ENCODE peak calls at places on chromosomes 6 and 20, in ten cellular contexts. R is SK-N-SH, U is PC-3, V is IMR-90, X is WTC11, S is A549, P is cardiac muscle cell, B is mucosa of descending colon, Z is astrocyte of the spinal cord, Q is ascending aorta. L is an unnamed sample.

GRCh38 chr20:45998761-45999160 is 9.9 kb upstream of the MMP9 start:
- DNase-seq in R (no peak), U (no peak), V (no peak), X (no peak), S (no peak), P (no peak), B (no peak), Z (no peak), Q (no peak), L (no peak)

GRCh38 chr6:9404351-9405146 is 969.2 kb upstream of the SLC35B3 start:
- DNase-seq in R (no peak), U (peak), V (no peak), X (no peak), S (no peak), P (no peak), B (no peak), Z (peak), Q (no peak), L (no peak)

GRCh38 chr6:141946502-141946901 is 186.2 kb upstream of the GJE1 start:
- DNase-seq in R (no peak), U (no peak), V (no peak), X (no peak), S (no peak), P (no peak), B (no peak), Z (no peak), Q (no peak), L (no peak)

GRCh38 chr20:44548171-44548678 is 26.4 kb upstream of the SERINC3 start:
- DNase-seq in R (no peak), U (peak), V (no peak), X (no peak), S (no peak), P (no peak), B (no peak), Z (no peak), Q (no peak), L (no peak)

GRCh38 chr20:45343867-45344721 is 4.1 kb downstream of the SDC4 start:
- DNase-seq in R (no peak), U (peak), V (peak), X (no peak), S (peak), P (peak), B (peak), Z (peak), Q (peak), L (peak)

GRCh38 chr6:144266091-144266649 is 19.0 kb upstream of the UTRN start:
- DNase-seq in R (no peak), U (peak), V (peak), X (peak), S (peak), P (peak), B (peak), Z (peak), Q (peak), L (no peak)

GRCh38 chr6:64807785-64808184 is 899.2 kb downstream of the EYS start:
- DNase-seq in R (no peak), U (no peak), V (no peak), X (no peak), S (no peak), P (no peak), B (no peak), Z (no peak), Q (no peak), L (no peak)

GRCh38 chr6:122696853-122697252 is 82.7 kb upstream of the FABP7 start:
- DNase-seq in R (no peak), U (peak), V (peak), X (no peak), S (peak), P (no peak), B (no peak), Z (peak), Q (no peak), L (no peak)

GRCh38 chr6:117616971-117617765 is 14.9 kb upstream of the GOPC start:
- DNase-seq in R (no peak), U (no peak), V (no peak), X (no peak), S (no peak), P (no peak), B (no peak), Z (no peak), Q (no peak), L (no peak)

GRCh38 chr6:21898107-21898796 is 304.7 kb downstream of the SOX4 start:
- DNase-seq in R (no peak), U (peak), V (peak), X (no peak), S (no peak), P (no peak), B (no peak), Z (peak), Q (no peak), L (peak)

GRCh38 chr6:30101423-30101938 is 11.4 kb downstream of the TRIM31 start:
- DNase-seq in R (peak), U (no peak), V (no peak), X (no peak), S (no peak), P (no peak), B (peak), Z (no peak), Q (no peak), L (no peak)

GRCh38 chr20:43529457-43530153 is 22.1 kb downstream of the L3MBTL1 start:
- DNase-seq in R (no peak), U (no peak), V (no peak), X (no peak), S (no peak), P (no peak), B (no peak), Z (no peak), Q (no peak), L (no peak)

GRCh38 chr6:169046483-169047192 is 207.0 kb downstream of the THBS2 start:
- DNase-seq in R (no peak), U (peak), V (peak), X (no peak), S (no peak), P (no peak), B (no peak), Z (peak), Q (peak), L (peak)

GRCh38 chr6:128882991-128883571 is at the start of gene LAMA2:
- DNase-seq in R (peak), U (no peak), V (peak), X (peak), S (no peak), P (peak), B (peak), Z (peak), Q (peak), L (peak)

GRCh38 chr20:1121439-1121838 is 3.0 kb downstream of the PSMF1 start:
- DNase-seq in R (no peak), U (no peak), V (no peak), X (no peak), S (no peak), P (no peak), B (no peak), Z (no peak), Q (no peak), L (no peak)

GRCh38 chr6:112037783-112038216 is 16.1 kb upstream of the CCN6 start:
- DNase-seq in R (no peak), U (peak), V (peak), X (no peak), S (peak), P (no peak), B (no peak), Z (peak), Q (peak), L (peak)

GRCh38 chr20:49823152-49823847 is 10.7 kb downstream of the SLC9A8 start:
- DNase-seq in R (no peak), U (no peak), V (no peak), X (no peak), S (no peak), P (no peak), B (peak), Z (no peak), Q (no peak), L (no peak)

GRCh38 chr6:158649289-158650143 is at the start of gene SYTL3:
- DNase-seq in R (no peak), U (no peak), V (peak), X (no peak), S (no peak), P (no peak), B (peak), Z (peak), Q (peak), L (peak)

GRCh38 chr6:116572162-116572561 is 858 bp downstream of the RWDD1 start:
- DNase-seq in R (peak), U (no peak), V (peak), X (no peak), S (no peak), P (peak), B (peak), Z (peak), Q (no peak), L (peak)

GRCh38 chr20:17417221-17417620 is 114.0 kb downstream of the BFSP1 start:
- DNase-seq in R (no peak), U (no peak), V (no peak), X (no peak), S (no peak), P (no peak), B (no peak), Z (no peak), Q (no peak), L (no peak)

GRCh38 chr6:8006208-8006607 is 58.0 kb downstream of the BLOC1S5 start:
- DNase-seq in R (peak), U (peak), V (peak), X (no peak), S (peak), P (peak), B (peak), Z (peak), Q (no peak), L (peak)

GRCh38 chr6:18352001-18352400 is 35.1 kb upstream of the RNF144B start:
- DNase-seq in R (no peak), U (no peak), V (peak), X (no peak), S (no peak), P (no peak), B (no peak), Z (no peak), Q (no peak), L (no peak)

GRCh38 chr20:48184229-48184628 is 398.9 kb upstream of the SULF2 start:
- DNase-seq in R (no peak), U (no peak), V (no peak), X (no peak), S (no peak), P (no peak), B (no peak), Z (no peak), Q (no peak), L (no peak)

GRCh38 chr20:41100001-41100480 is 37.3 kb upstream of the PLCG1 start:
- DNase-seq in R (no peak), U (no peak), V (peak), X (no peak), S (no peak), P (no peak), B (no peak), Z (no peak), Q (no peak), L (no peak)

GRCh38 chr6:56951049-56951816 is 3.7 kb upstream of the BEND6 start:
- DNase-seq in R (no peak), U (no peak), V (no peak), X (no peak), S (no peak), P (no peak), B (no peak), Z (no peak), Q (no peak), L (no peak)

GRCh38 chr20:10622657-10623418 is 51.0 kb downstream of the JAG1 start:
- DNase-seq in R (no peak), U (no peak), V (peak), X (no peak), S (no peak), P (no peak), B (no peak), Z (peak), Q (peak), L (peak)

GRCh38 chr6:170222498-170223471 is 68.1 kb downstream of the DLL1 start:
- DNase-seq in R (peak), U (peak), V (no peak), X (no peak), S (no peak), P (no peak), B (peak), Z (peak), Q (peak), L (no peak)

GRCh38 chr6:44667226-44667625 is 279.7 kb downstream of the CDC5L start:
- DNase-seq in R (no peak), U (peak), V (peak), X (peak), S (no peak), P (no peak), B (no peak), Z (peak), Q (no peak), L (peak)

GRCh38 chr6:24064106-24064505 is 61.9 kb upstream of the NRSN1 start:
- DNase-seq in R (peak), U (peak), V (no peak), X (peak), S (peak), P (peak), B (peak), Z (no peak), Q (no peak), L (no peak)
- TF ChIP-seq CTCF in R (no peak), U (peak), V (no peak), X (peak), S (peak), P (no peak), B (no peak), Z (peak), Q (peak), L (no peak)

DNA sequence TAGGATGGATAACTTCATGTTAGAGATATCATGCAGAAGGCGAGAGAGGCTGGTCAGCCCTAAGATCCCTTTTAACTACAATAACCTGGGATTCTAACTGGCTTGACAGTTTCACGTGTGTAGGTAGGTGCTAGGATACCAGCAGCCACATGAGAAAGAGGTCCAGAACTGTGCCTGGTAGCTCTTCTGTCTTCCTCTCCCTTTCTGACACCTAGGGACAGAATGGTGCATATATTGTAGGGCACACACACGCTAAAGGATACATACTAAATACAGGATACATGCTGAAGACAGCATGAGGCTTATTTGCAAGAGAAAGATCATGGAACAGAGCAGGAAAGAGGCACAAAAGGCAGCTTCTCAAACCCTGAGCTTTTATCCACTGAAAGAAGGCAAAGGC is 3.4 kb downstream of the SLC22A23 start:
- DNase-seq in R (no peak), U (no peak), V (no peak), X (no peak), S (no peak), P (no peak), B (no peak), Z (no peak), Q (no peak), L (no peak)
- TF ChIP-seq CTCF in R (no peak), U (no peak), V (no peak), X (no peak), S (no peak), P (no peak), B (no peak), Z (no peak), Q (no peak), L (no peak)

DNA sequence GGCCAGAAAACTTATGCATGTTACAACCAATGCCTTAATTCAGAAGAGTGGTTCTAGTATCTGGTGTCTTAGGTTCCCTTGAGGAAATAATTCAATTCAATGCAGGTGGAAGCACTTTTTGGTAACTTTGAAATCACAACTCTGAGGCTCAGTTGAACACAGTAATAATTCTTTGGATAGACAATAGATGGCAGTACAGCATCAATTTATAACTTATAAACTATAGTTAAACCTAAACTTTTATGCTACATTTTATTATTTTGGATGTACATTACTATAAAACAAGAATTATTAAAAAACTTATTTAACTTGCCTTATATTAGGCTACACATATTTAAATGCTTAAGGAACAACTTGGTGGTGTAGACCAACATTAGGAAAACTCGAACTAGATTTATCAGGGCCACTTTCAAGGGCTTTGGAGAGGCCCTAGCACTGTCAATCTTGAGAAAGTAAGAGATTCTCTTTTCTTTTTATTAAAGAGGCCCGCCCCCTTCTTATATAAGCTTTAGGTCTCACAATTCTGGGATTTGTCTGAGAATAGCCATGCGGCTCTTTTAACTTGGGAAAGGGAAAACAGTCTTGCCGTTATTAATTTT is 85.9 kb downstream of the CRYBG1 start:
- DNase-seq in R (peak), U (peak), V (peak), X (no peak), S (peak), P (peak), B (no peak), Z (peak), Q (no peak), L (peak)
- TF ChIP-seq CTCF in R (peak), U (peak), V (peak), X (peak), S (peak), P (peak), B (peak), Z (peak), Q (peak), L (peak)

GRCh38 chr6:154408906-154409500 is 52.4 kb upstream of the IPCEF1 start:
- DNase-seq in R (no peak), U (peak), V (peak), X (no peak), S (peak), P (no peak), B (peak), Z (peak), Q (peak), L (no peak)
- TF ChIP-seq CTCF in R (peak), U (peak), V (peak), X (no peak), S (peak), P (peak), B (no peak), Z (peak), Q (peak), L (peak)

GRCh38 chr6:98769546-98769945 is 64.8 kb upstream of the POU3F2 start:
- DNase-seq in R (no peak), U (peak), V (peak), X (peak), S (peak), P (peak), B (peak), Z (peak), Q (no peak), L (no peak)
- TF ChIP-seq CTCF in R (peak), U (peak), V (no peak), X (no peak), S (no peak), P (no peak), B (no peak), Z (peak), Q (no peak), L (peak)

GRCh38 chr6:90435207-90435899 is 138.7 kb upstream of the BACH2 start:
- DNase-seq in R (no peak), U (no peak), V (no peak), X (no peak), S (no peak), P (peak), B (no peak), Z (no peak), Q (no peak), L (no peak)

GRCh38 chr6:90432937-90433336 is 136.3 kb upstream of the BACH2 start:
- DNase-seq in R (no peak), U (no peak), V (no peak), X (no peak), S (no peak), P (no peak), B (no peak), Z (no peak), Q (no peak), L (no peak)

GRCh38 chr6:90432408-90432775 is 135.7 kb upstream of the BACH2 start:
- DNase-seq in R (no peak), U (no peak), V (no peak), X (no peak), S (no peak), P (no peak), B (no peak), Z (no peak), Q (no peak), L (no peak)

GRCh38 chr6:90436403-90436802 is 139.8 kb upstream of the BACH2 start:
- DNase-seq in R (no peak), U (peak), V (no peak), X (no peak), S (no peak), P (no peak), B (no peak), Z (no peak), Q (no peak), L (no peak)

GRCh38 chr6:90434096-90434495 is 137.5 kb upstream of the BACH2 start:
- DNase-seq in R (no peak), U (peak), V (no peak), X (peak), S (peak), P (peak), B (no peak), Z (no peak), Q (no peak), L (no peak)
- TF ChIP-seq CTCF in R (peak), U (peak), V (peak), X (peak), S (peak), P (no peak), B (no peak), Z (no peak), Q (no peak), L (no peak)

GRCh38 chr6:94071835-94072234 is 652.5 kb upstream of the EPHA7 start:
- DNase-seq in R (no peak), U (peak), V (no peak), X (no peak), S (peak), P (peak), B (no peak), Z (peak), Q (no peak), L (no peak)
- TF ChIP-seq CTCF in R (peak), U (peak), V (no peak), X (no peak), S (peak), P (peak), B (no peak), Z (peak), Q (no peak), L (no peak)

L was measured in HFFc6.